ENCODE peak calls at places on chromosome 20, in eight cellular contexts. One of them, this sample, is unnamed.
A peak's percentile ranks its signal among the peaks of the same experiment; 100 is the strongest.

GRCh38 chr20:38973546-38974120 is 11.5 kb downstream of the DHX35 start:
- DNase-seq in HepG2: no peak
- DNase-seq in HCT116: no peak
- DNase-seq in prostate gland: peak; percentile 13
- DNase-seq in transverse colon: no peak
- DNase-seq in GM12878: no peak
- DNase-seq in Panc1: no peak
- DNase-seq in GM12892: no peak
- DNase-seq in this sample: no peak

GRCh38 chr20:58984691-58985090 is 3.6 kb downstream of the NELFCD start:
- DNase-seq in HepG2: no peak
- DNase-seq in HCT116: no peak
- DNase-seq in prostate gland: no peak
- DNase-seq in transverse colon: no peak
- DNase-seq in GM12878: no peak
- DNase-seq in Panc1: no peak
- DNase-seq in GM12892: no peak
- DNase-seq in this sample: no peak

GRCh38 chr20:3760980-3761379 is 6.6 kb downstream of the ADISSP start:
- DNase-seq in HepG2: no peak
- DNase-seq in HCT116: no peak
- DNase-seq in prostate gland: no peak
- DNase-seq in transverse colon: no peak
- DNase-seq in GM12878: no peak
- DNase-seq in Panc1: no peak
- DNase-seq in GM12892: no peak
- DNase-seq in this sample: no peak

GRCh38 chr20:792248-792647 is 23.9 kb upstream of the SLC52A3 start:
- DNase-seq in HepG2: no peak
- DNase-seq in HCT116: no peak
- DNase-seq in prostate gland: no peak
- DNase-seq in transverse colon: no peak
- DNase-seq in GM12878: no peak
- DNase-seq in Panc1: no peak
- DNase-seq in GM12892: no peak
- DNase-seq in this sample: peak; percentile 32

GRCh38 chr20:18805881-18806280 is 7.7 kb upstream of the SCP2D1 start:
- DNase-seq in HepG2: no peak
- DNase-seq in HCT116: no peak
- DNase-seq in prostate gland: no peak
- DNase-seq in transverse colon: no peak
- DNase-seq in GM12878: no peak
- DNase-seq in Panc1: no peak
- DNase-seq in GM12892: no peak
- DNase-seq in this sample: no peak

GRCh38 chr20:19815553-19815991 is 57.5 kb downstream of the RIN2 start:
- DNase-seq in HepG2: peak; percentile 70
- DNase-seq in HCT116: peak; percentile 70
- DNase-seq in prostate gland: no peak
- DNase-seq in transverse colon: no peak
- DNase-seq in GM12878: no peak
- DNase-seq in Panc1: peak; percentile 93
- DNase-seq in GM12892: no peak
- DNase-seq in this sample: peak; percentile 10

GRCh38 chr20:5970381-5970780 is 19.9 kb downstream of the MCM8 start:
- DNase-seq in HepG2: no peak
- DNase-seq in HCT116: no peak
- DNase-seq in prostate gland: peak; percentile 30
- DNase-seq in transverse colon: no peak
- DNase-seq in GM12878: no peak
- DNase-seq in Panc1: no peak
- DNase-seq in GM12892: no peak
- DNase-seq in this sample: no peak

GRCh38 chr20:53599910-53600632 is 6.4 kb upstream of the ZNF217 start:
- DNase-seq in HepG2: no peak
- DNase-seq in HCT116: no peak
- DNase-seq in prostate gland: no peak
- DNase-seq in transverse colon: no peak
- DNase-seq in GM12878: no peak
- DNase-seq in Panc1: no peak
- DNase-seq in GM12892: no peak
- DNase-seq in this sample: no peak

GRCh38 chr20:56414842-56415765 is 3.0 kb downstream of the CASS4 start:
- DNase-seq in HepG2: no peak
- DNase-seq in HCT116: no peak
- DNase-seq in prostate gland: no peak
- DNase-seq in transverse colon: no peak
- DNase-seq in GM12878: no peak
- DNase-seq in Panc1: no peak
- DNase-seq in GM12892: no peak
- DNase-seq in this sample: no peak

GRCh38 chr20:1130849-1131248 is 12.4 kb downstream of the PSMF1 start:
- DNase-seq in HepG2: no peak
- DNase-seq in HCT116: no peak
- DNase-seq in prostate gland: no peak
- DNase-seq in transverse colon: no peak
- DNase-seq in GM12878: no peak
- DNase-seq in Panc1: no peak
- DNase-seq in GM12892: no peak
- DNase-seq in this sample: no peak

GRCh38 chr20:4064118-4064962 is 49.0 kb upstream of the RNF24 start:
- DNase-seq in HepG2: no peak
- DNase-seq in HCT116: peak; percentile 10
- DNase-seq in prostate gland: peak; percentile 91
- DNase-seq in transverse colon: peak; percentile 87
- DNase-seq in GM12878: no peak
- DNase-seq in Panc1: no peak
- DNase-seq in GM12892: no peak
- DNase-seq in this sample: peak; percentile 70

GRCh38 chr20:25284131-25284601 is 36.3 kb downstream of the PYGB start:
- DNase-seq in HepG2: no peak
- DNase-seq in HCT116: no peak
- DNase-seq in prostate gland: no peak
- DNase-seq in transverse colon: peak; percentile 3
- DNase-seq in GM12878: no peak
- DNase-seq in Panc1: no peak
- DNase-seq in GM12892: no peak
- DNase-seq in this sample: no peak

GRCh38 chr20:536426-537012 is 7.1 kb downstream of the CSNK2A1 start:
- DNase-seq in HepG2: no peak
- DNase-seq in HCT116: no peak
- DNase-seq in prostate gland: no peak
- DNase-seq in transverse colon: no peak
- DNase-seq in GM12878: no peak
- DNase-seq in Panc1: no peak
- DNase-seq in GM12892: no peak
- DNase-seq in this sample: no peak

GRCh38 chr20:55744896-55745295 is 260.4 kb downstream of the CBLN4 start:
- DNase-seq in HepG2: no peak
- DNase-seq in HCT116: no peak
- DNase-seq in prostate gland: no peak
- DNase-seq in transverse colon: no peak
- DNase-seq in GM12878: no peak
- DNase-seq in Panc1: no peak
- DNase-seq in GM12892: no peak
- DNase-seq in this sample: no peak

GRCh38 chr20:23225407-23226060 is 125.1 kb upstream of the NXT1 start:
- DNase-seq in HepG2: no peak
- DNase-seq in HCT116: no peak
- DNase-seq in prostate gland: no peak
- DNase-seq in transverse colon: peak; percentile 54
- DNase-seq in GM12878: no peak
- DNase-seq in Panc1: no peak
- DNase-seq in GM12892: no peak
- DNase-seq in this sample: no peak
- TF ChIP-seq POLR2AphosphoS5 in HepG2: no peak
- TF ChIP-seq POLR2AphosphoS5 in HCT116: no peak
- TF ChIP-seq POLR2AphosphoS5 in prostate gland: no peak
- TF ChIP-seq POLR2AphosphoS5 in transverse colon: peak; percentile 32
- TF ChIP-seq POLR2AphosphoS5 in GM12878: no peak
- TF ChIP-seq POLR2AphosphoS5 in Panc1: no peak
- TF ChIP-seq POLR2AphosphoS5 in GM12892: no peak
- TF ChIP-seq POLR2AphosphoS5 in this sample: no peak

DNA sequence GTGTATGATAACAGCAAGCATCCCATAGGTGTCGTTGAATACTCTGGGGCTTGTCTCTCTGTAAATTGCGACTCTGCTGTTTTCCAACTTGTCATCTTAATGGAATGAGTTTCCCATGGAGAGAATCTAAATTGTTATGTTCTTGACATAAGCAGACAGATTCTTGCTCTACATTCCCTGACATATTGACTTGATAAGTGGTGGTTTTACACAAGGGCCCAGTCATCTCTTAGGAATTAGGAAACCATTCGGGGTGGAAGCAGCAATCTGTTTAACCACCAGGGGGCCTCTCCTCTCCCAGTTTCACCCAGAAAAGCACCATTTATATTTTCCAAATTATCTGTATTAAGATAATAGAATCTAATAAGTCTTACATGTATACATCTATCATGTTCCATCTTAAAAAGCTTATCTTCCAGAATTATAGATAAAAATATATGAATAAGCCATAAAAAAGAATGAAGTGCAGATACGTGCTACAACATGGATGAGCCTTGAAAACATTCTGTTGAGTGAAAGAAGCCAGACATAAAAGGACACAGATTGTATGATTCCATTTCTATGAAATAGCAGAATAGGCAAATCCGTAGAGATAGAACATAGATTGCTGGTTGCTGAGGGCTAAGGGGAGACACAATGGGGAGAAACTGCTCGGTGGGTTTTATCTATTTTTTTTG is 23.1 kb upstream of the MROH8 start:
- DNase-seq in HepG2: peak; percentile 81
- DNase-seq in HCT116: peak; percentile 35
- DNase-seq in prostate gland: peak; percentile 11
- DNase-seq in transverse colon: peak; percentile 26
- DNase-seq in GM12878: no peak
- DNase-seq in Panc1: peak; percentile 46
- DNase-seq in GM12892: no peak
- DNase-seq in this sample: peak; percentile 73
- TF ChIP-seq POLR2AphosphoS5 in HepG2: no peak
- TF ChIP-seq POLR2AphosphoS5 in HCT116: no peak
- TF ChIP-seq POLR2AphosphoS5 in prostate gland: no peak
- TF ChIP-seq POLR2AphosphoS5 in transverse colon: peak; percentile 67
- TF ChIP-seq POLR2AphosphoS5 in GM12878: no peak
- TF ChIP-seq POLR2AphosphoS5 in Panc1: no peak
- TF ChIP-seq POLR2AphosphoS5 in GM12892: no peak
- TF ChIP-seq POLR2AphosphoS5 in this sample: no peak

GRCh38 chr20:8166730-8167129 is 34.7 kb downstream of the PLCB1 start:
- DNase-seq in HepG2: no peak
- DNase-seq in HCT116: no peak
- DNase-seq in prostate gland: no peak
- DNase-seq in transverse colon: no peak
- DNase-seq in GM12878: no peak
- DNase-seq in Panc1: no peak
- DNase-seq in GM12892: no peak
- DNase-seq in this sample: no peak

GRCh38 chr20:8162610-8163009 is 30.5 kb downstream of the PLCB1 start:
- DNase-seq in HepG2: no peak
- DNase-seq in HCT116: no peak
- DNase-seq in prostate gland: no peak
- DNase-seq in transverse colon: no peak
- DNase-seq in GM12878: no peak
- DNase-seq in Panc1: no peak
- DNase-seq in GM12892: no peak
- DNase-seq in this sample: no peak

GRCh38 chr20:8156603-8157079 is 24.6 kb downstream of the PLCB1 start:
- DNase-seq in HepG2: peak; percentile 90
- DNase-seq in HCT116: peak; percentile 31
- DNase-seq in prostate gland: no peak
- DNase-seq in transverse colon: no peak
- DNase-seq in GM12878: peak; percentile 23
- DNase-seq in Panc1: no peak
- DNase-seq in GM12892: no peak
- DNase-seq in this sample: no peak

GRCh38 chr20:8163543-8163942 is 31.5 kb downstream of the PLCB1 start:
- DNase-seq in HepG2: no peak
- DNase-seq in HCT116: no peak
- DNase-seq in prostate gland: no peak
- DNase-seq in transverse colon: no peak
- DNase-seq in GM12878: no peak
- DNase-seq in Panc1: no peak
- DNase-seq in GM12892: no peak
- DNase-seq in this sample: no peak

GRCh38 chr20:8161262-8162071 is 29.4 kb downstream of the PLCB1 start:
- DNase-seq in HepG2: no peak
- DNase-seq in HCT116: no peak
- DNase-seq in prostate gland: no peak
- DNase-seq in transverse colon: no peak
- DNase-seq in GM12878: no peak
- DNase-seq in Panc1: no peak
- DNase-seq in GM12892: no peak
- DNase-seq in this sample: no peak
- TF ChIP-seq POLR2AphosphoS5 in HepG2: no peak
- TF ChIP-seq POLR2AphosphoS5 in HCT116: no peak
- TF ChIP-seq POLR2AphosphoS5 in prostate gland: no peak
- TF ChIP-seq POLR2AphosphoS5 in transverse colon: no peak
- TF ChIP-seq POLR2AphosphoS5 in GM12878: no peak
- TF ChIP-seq POLR2AphosphoS5 in Panc1: no peak
- TF ChIP-seq POLR2AphosphoS5 in GM12892: no peak
- TF ChIP-seq POLR2AphosphoS5 in this sample: no peak

DNA sequence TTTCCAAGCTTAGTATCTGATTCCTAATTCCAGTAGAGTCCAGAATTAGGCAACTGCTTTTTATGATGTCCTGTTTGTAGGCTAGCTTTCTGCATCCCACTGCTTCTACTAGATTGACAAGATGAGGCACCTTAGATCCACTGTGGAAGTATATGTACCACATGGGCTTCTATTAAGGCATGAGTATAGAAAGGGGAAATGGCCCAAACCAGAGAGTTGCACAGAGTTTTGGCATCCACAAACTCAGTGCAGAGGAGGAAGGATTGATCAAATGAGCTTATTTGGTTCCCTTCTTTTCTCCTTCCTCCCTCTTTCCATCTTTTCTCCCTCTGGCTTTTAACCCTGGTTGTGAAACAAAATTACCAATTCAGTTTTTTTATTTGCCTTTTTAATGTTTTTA is 969.3 kb downstream of the KIF16B start:
- DNase-seq in HepG2: no peak
- DNase-seq in HCT116: no peak
- DNase-seq in prostate gland: no peak
- DNase-seq in transverse colon: no peak
- DNase-seq in GM12878: no peak
- DNase-seq in Panc1: no peak
- DNase-seq in GM12892: no peak
- DNase-seq in this sample: no peak
- TF ChIP-seq POLR2AphosphoS5 in HepG2: no peak
- TF ChIP-seq POLR2AphosphoS5 in HCT116: no peak
- TF ChIP-seq POLR2AphosphoS5 in prostate gland: no peak
- TF ChIP-seq POLR2AphosphoS5 in transverse colon: no peak
- TF ChIP-seq POLR2AphosphoS5 in GM12878: no peak
- TF ChIP-seq POLR2AphosphoS5 in Panc1: no peak
- TF ChIP-seq POLR2AphosphoS5 in GM12892: no peak
- TF ChIP-seq POLR2AphosphoS5 in this sample: no peak

This sample was measured in GM23338.